ENCODE peak calls at places on chromosomes 13 and 19, in six cellular contexts. P, D, S, K, U and E are unnamed samples.

GRCh38 chr19:9967326-9967725 is 31.0 kb upstream of the OLFM2 start:
- DNase-seq in U (no peak), D (no peak), P (no peak), S (no peak), K (no peak), E (no peak)

GRCh38 chr13:101384929-101385328 is 31.4 kb downstream of the NALCN start:
- DNase-seq in S (no peak), D (no peak), U (no peak), K (no peak), P (no peak), E (no peak)

GRCh38 chr13:110520431-110521295 is 40.9 kb downstream of the RAB20 start:
- DNase-seq in P (peak; percentile 64), K (no peak), U (no peak), D (peak; percentile 51), S (peak; percentile 62), E (peak; percentile 71)

GRCh38 chr13:21688056-21688455 is 17.2 kb downstream of the FGF9 start:
- DNase-seq in D (no peak), S (no peak), U (no peak), P (no peak), K (no peak), E (no peak)

GRCh38 chr19:17765069-17765618 is 13.9 kb downstream of the FCHO1 start:
- DNase-seq in P (no peak), D (no peak), K (no peak), U (no peak), S (peak; percentile 32), E (peak; percentile 46)

GRCh38 chr13:37072024-37072423 is 12.5 kb upstream of the SUPT20H start:
- DNase-seq in P (no peak), U (no peak), S (no peak), K (no peak), D (no peak), E (no peak)

GRCh38 chr19:57903298-57904174 is 12.9 kb downstream of the ZNF417 start:
- DNase-seq in P (no peak), U (peak; percentile 4), S (no peak), K (no peak), D (peak; percentile 35), E (no peak)

GRCh38 chr13:70391678-70392077 is 283.4 kb upstream of the KLHL1 start:
- DNase-seq in U (no peak), D (no peak), P (no peak), S (no peak), K (no peak), E (no peak)

GRCh38 chr13:73661687-73662425 is 472.3 kb downstream of the KLF12 start:
- DNase-seq in K (no peak), P (no peak), S (no peak), U (no peak), D (no peak), E (no peak)

GRCh38 chr19:35903550-35904179 is 1.3 kb downstream of the HCST start:
- DNase-seq in P (peak; percentile 24), K (peak; percentile 92), U (no peak), D (no peak), S (peak; percentile 52), E (peak; percentile 79)

GRCh38 chr19:28465317-28466086 is 747.4 kb downstream of the UQCRFS1 start:
- DNase-seq in U (no peak), S (no peak), K (no peak), D (no peak), P (no peak), E (no peak)

GRCh38 chr13:65656740-65657329 is 1573.3 kb downstream of the PCDH9 start:
- DNase-seq in S (no peak), P (no peak), D (no peak), K (no peak), U (no peak), E (no peak)

GRCh38 chr13:114315074-114315785 is 927 bp downstream of the CHAMP1 start:
- DNase-seq in P (no peak), U (no peak), S (no peak), K (no peak), D (no peak), E (no peak)

GRCh38 chr13:70630247-70630646 is 522.0 kb upstream of the KLHL1 start:
- DNase-seq in D (no peak), K (no peak), S (no peak), P (no peak), U (no peak), E (no peak)

GRCh38 chr13:95201814-95202521 is 99.3 kb downstream of the ABCC4 start:
- DNase-seq in U (no peak), P (no peak), S (no peak), D (no peak), K (no peak), E (no peak)

GRCh38 chr13:77000475-77000874 is 8.6 kb downstream of the CLN5 start:
- DNase-seq in S (no peak), U (no peak), K (no peak), D (peak; percentile 56), P (no peak), E (no peak)

GRCh38 chr19:18542936-18543813 is at the start of gene FKBP8:
- DNase-seq in P (peak; percentile 86), U (peak; percentile 65), K (peak; percentile 95), D (peak; percentile 56), S (peak; percentile 89), E (peak; percentile 98)

GRCh38 chr19:51607920-51608562 is 22.2 kb downstream of the SIGLEC5 start:
- DNase-seq in D (peak; percentile 25), S (peak; percentile 39), P (no peak), U (peak; percentile 64), K (peak; percentile 58), E (peak; percentile 32)

GRCh38 chr13:110232146-110232545 is 74.8 kb downstream of the COL4A1 start:
- DNase-seq in S (no peak), D (no peak), P (no peak), U (no peak), K (no peak), E (no peak)

GRCh38 chr19:49570997-49571676 is 9.2 kb downstream of the NOSIP start:
- DNase-seq in P (no peak), U (no peak), D (no peak), K (no peak), S (no peak), E (no peak)

GRCh38 chr13:112793545-112794445 is 104.0 kb downstream of the ATP11A start:
- DNase-seq in D (no peak), K (no peak), S (no peak), U (no peak), P (no peak), E (no peak)

GRCh38 chr13:111880185-111880584 is 186.8 kb upstream of the SOX1 start:
- DNase-seq in D (no peak), U (no peak), K (no peak), P (no peak), S (no peak), E (no peak)

GRCh38 chr13:112204881-112205327 is 138.0 kb downstream of the SOX1 start:
- DNase-seq in U (no peak), P (no peak), D (no peak), S (no peak), K (no peak), E (peak; percentile 50)

GRCh38 chr19:55642153-55643002 is 1.1 kb upstream of the ZNF581 start:
- DNase-seq in K (peak; percentile 43), D (no peak), U (no peak), S (no peak), P (no peak), E (peak; percentile 59)

GRCh38 chr19:41479757-41480191 is 36.8 kb downstream of the ERICH4 start:
- DNase-seq in S (no peak), D (no peak), U (no peak), K (no peak), P (no peak), E (no peak)

GRCh38 chr19:58021541-58022282 is 12.1 kb upstream of the ZSCAN1 start:
- DNase-seq in K (peak; percentile 38), S (peak; percentile 46), D (peak; percentile 31), U (no peak), P (peak; percentile 59), E (peak; percentile 56)

GRCh38 chr13:41658057-41658642 is 200.8 kb downstream of the RGCC start:
- DNase-seq in S (no peak), P (no peak), D (peak; percentile 25), U (no peak), K (no peak), E (no peak)